ENCODE peak calls at places on chromosomes 12 and 14, in eight cellular contexts. One of them, this sample, is unnamed.

GRCh38 chr14:58815781-58816297 is 178.1 kb downstream of the DACT1 start:
- DNase-seq in astrocyte of the spinal cord: no peak
- DNase-seq in left ventricle myocardium inferior: no peak
- DNase-seq in heart left ventricle: no peak
- DNase-seq in NCI-H1436 treated with DMSO at 0.1 percent for 48 hours: no peak
- DNase-seq in activated CD4-positive, alpha-beta T cell treated with anti-CD3 and anti-CD28 coated beads, Interleukin-2, amount 50 U/mL, for 1 hour: no peak
- DNase-seq in activated CD8-positive, alpha-beta T cell treated with anti-CD3 and anti-CD28 coated beads, Interleukin-2, amount 10 ng/mL, durations not matched to agents 7 days and 5 days: no peak
- DNase-seq in T-helper 2 cell: no peak
- DNase-seq in this sample: no peak

GRCh38 chr14:22824711-22825359 is 4.9 kb upstream of the MRPL52 start:
- DNase-seq in astrocyte of the spinal cord: peak
- DNase-seq in left ventricle myocardium inferior: no peak
- DNase-seq in heart left ventricle: no peak
- DNase-seq in NCI-H1436 treated with DMSO at 0.1 percent for 48 hours: no peak
- DNase-seq in activated CD4-positive, alpha-beta T cell treated with anti-CD3 and anti-CD28 coated beads, Interleukin-2, amount 50 U/mL, for 1 hour: no peak
- DNase-seq in activated CD8-positive, alpha-beta T cell treated with anti-CD3 and anti-CD28 coated beads, Interleukin-2, amount 10 ng/mL, durations not matched to agents 7 days and 5 days: no peak
- DNase-seq in T-helper 2 cell: no peak
- DNase-seq in this sample: peak

GRCh38 chr12:111074965-111075364 is 154.6 kb upstream of the MYL2 start:
- DNase-seq in astrocyte of the spinal cord: no peak
- DNase-seq in left ventricle myocardium inferior: no peak
- DNase-seq in heart left ventricle: no peak
- DNase-seq in NCI-H1436 treated with DMSO at 0.1 percent for 48 hours: no peak
- DNase-seq in activated CD4-positive, alpha-beta T cell treated with anti-CD3 and anti-CD28 coated beads, Interleukin-2, amount 50 U/mL, for 1 hour: no peak
- DNase-seq in activated CD8-positive, alpha-beta T cell treated with anti-CD3 and anti-CD28 coated beads, Interleukin-2, amount 10 ng/mL, durations not matched to agents 7 days and 5 days: no peak
- DNase-seq in T-helper 2 cell: no peak
- DNase-seq in this sample: no peak

GRCh38 chr14:78029471-78030372 is 140.5 kb upstream of the NRXN3 start:
- DNase-seq in astrocyte of the spinal cord: no peak
- DNase-seq in left ventricle myocardium inferior: no peak
- DNase-seq in heart left ventricle: no peak
- DNase-seq in NCI-H1436 treated with DMSO at 0.1 percent for 48 hours: peak
- DNase-seq in activated CD4-positive, alpha-beta T cell treated with anti-CD3 and anti-CD28 coated beads, Interleukin-2, amount 50 U/mL, for 1 hour: no peak
- DNase-seq in activated CD8-positive, alpha-beta T cell treated with anti-CD3 and anti-CD28 coated beads, Interleukin-2, amount 10 ng/mL, durations not matched to agents 7 days and 5 days: no peak
- DNase-seq in T-helper 2 cell: no peak
- DNase-seq in this sample: no peak

GRCh38 chr14:96225745-96226151 is 21.1 kb downstream of the BDKRB2 start:
- DNase-seq in astrocyte of the spinal cord: no peak
- DNase-seq in left ventricle myocardium inferior: peak
- DNase-seq in heart left ventricle: peak
- DNase-seq in NCI-H1436 treated with DMSO at 0.1 percent for 48 hours: no peak
- DNase-seq in activated CD4-positive, alpha-beta T cell treated with anti-CD3 and anti-CD28 coated beads, Interleukin-2, amount 50 U/mL, for 1 hour: no peak
- DNase-seq in activated CD8-positive, alpha-beta T cell treated with anti-CD3 and anti-CD28 coated beads, Interleukin-2, amount 10 ng/mL, durations not matched to agents 7 days and 5 days: no peak
- DNase-seq in T-helper 2 cell: no peak
- DNase-seq in this sample: no peak

GRCh38 chr12:4355843-4356327 is 23.6 kb downstream of the FGF23 start:
- DNase-seq in astrocyte of the spinal cord: peak
- DNase-seq in left ventricle myocardium inferior: no peak
- DNase-seq in heart left ventricle: peak
- DNase-seq in NCI-H1436 treated with DMSO at 0.1 percent for 48 hours: no peak
- DNase-seq in activated CD4-positive, alpha-beta T cell treated with anti-CD3 and anti-CD28 coated beads, Interleukin-2, amount 50 U/mL, for 1 hour: peak
- DNase-seq in activated CD8-positive, alpha-beta T cell treated with anti-CD3 and anti-CD28 coated beads, Interleukin-2, amount 10 ng/mL, durations not matched to agents 7 days and 5 days: peak
- DNase-seq in T-helper 2 cell: no peak
- DNase-seq in this sample: no peak

GRCh38 chr12:128138125-128138524 is 128.8 kb upstream of the TMEM132C start:
- DNase-seq in astrocyte of the spinal cord: no peak
- DNase-seq in left ventricle myocardium inferior: no peak
- DNase-seq in heart left ventricle: no peak
- DNase-seq in NCI-H1436 treated with DMSO at 0.1 percent for 48 hours: no peak
- DNase-seq in activated CD4-positive, alpha-beta T cell treated with anti-CD3 and anti-CD28 coated beads, Interleukin-2, amount 50 U/mL, for 1 hour: no peak
- DNase-seq in activated CD8-positive, alpha-beta T cell treated with anti-CD3 and anti-CD28 coated beads, Interleukin-2, amount 10 ng/mL, durations not matched to agents 7 days and 5 days: no peak
- DNase-seq in T-helper 2 cell: no peak
- DNase-seq in this sample: no peak

GRCh38 chr12:28253175-28253641 is 63.0 kb downstream of the CCDC91 start:
- DNase-seq in astrocyte of the spinal cord: peak
- DNase-seq in left ventricle myocardium inferior: no peak
- DNase-seq in heart left ventricle: no peak
- DNase-seq in NCI-H1436 treated with DMSO at 0.1 percent for 48 hours: no peak
- DNase-seq in activated CD4-positive, alpha-beta T cell treated with anti-CD3 and anti-CD28 coated beads, Interleukin-2, amount 50 U/mL, for 1 hour: no peak
- DNase-seq in activated CD8-positive, alpha-beta T cell treated with anti-CD3 and anti-CD28 coated beads, Interleukin-2, amount 10 ng/mL, durations not matched to agents 7 days and 5 days: peak
- DNase-seq in T-helper 2 cell: peak
- DNase-seq in this sample: no peak

GRCh38 chr14:54230645-54231044 is 166.2 kb upstream of the CDKN3 start:
- DNase-seq in astrocyte of the spinal cord: no peak
- DNase-seq in left ventricle myocardium inferior: no peak
- DNase-seq in heart left ventricle: no peak
- DNase-seq in NCI-H1436 treated with DMSO at 0.1 percent for 48 hours: no peak
- DNase-seq in activated CD4-positive, alpha-beta T cell treated with anti-CD3 and anti-CD28 coated beads, Interleukin-2, amount 50 U/mL, for 1 hour: no peak
- DNase-seq in activated CD8-positive, alpha-beta T cell treated with anti-CD3 and anti-CD28 coated beads, Interleukin-2, amount 10 ng/mL, durations not matched to agents 7 days and 5 days: no peak
- DNase-seq in T-helper 2 cell: no peak
- DNase-seq in this sample: no peak

GRCh38 chr12:19245656-19246055 is 116.1 kb downstream of the PLEKHA5 start:
- DNase-seq in astrocyte of the spinal cord: no peak
- DNase-seq in left ventricle myocardium inferior: no peak
- DNase-seq in heart left ventricle: no peak
- DNase-seq in NCI-H1436 treated with DMSO at 0.1 percent for 48 hours: no peak
- DNase-seq in activated CD4-positive, alpha-beta T cell treated with anti-CD3 and anti-CD28 coated beads, Interleukin-2, amount 50 U/mL, for 1 hour: no peak
- DNase-seq in activated CD8-positive, alpha-beta T cell treated with anti-CD3 and anti-CD28 coated beads, Interleukin-2, amount 10 ng/mL, durations not matched to agents 7 days and 5 days: no peak
- DNase-seq in T-helper 2 cell: no peak
- DNase-seq in this sample: no peak

GRCh38 chr12:21165048-21165447 is 34.1 kb downstream of the SLCO1B1 start:
- DNase-seq in astrocyte of the spinal cord: no peak
- DNase-seq in left ventricle myocardium inferior: no peak
- DNase-seq in heart left ventricle: no peak
- DNase-seq in NCI-H1436 treated with DMSO at 0.1 percent for 48 hours: no peak
- DNase-seq in activated CD4-positive, alpha-beta T cell treated with anti-CD3 and anti-CD28 coated beads, Interleukin-2, amount 50 U/mL, for 1 hour: no peak
- DNase-seq in activated CD8-positive, alpha-beta T cell treated with anti-CD3 and anti-CD28 coated beads, Interleukin-2, amount 10 ng/mL, durations not matched to agents 7 days and 5 days: no peak
- DNase-seq in T-helper 2 cell: no peak
- DNase-seq in this sample: no peak

GRCh38 chr12:118059645-118060275 is 1.2 kb downstream of the WSB2 start:
- DNase-seq in astrocyte of the spinal cord: peak
- DNase-seq in left ventricle myocardium inferior: no peak
- DNase-seq in heart left ventricle: no peak
- DNase-seq in NCI-H1436 treated with DMSO at 0.1 percent for 48 hours: no peak
- DNase-seq in activated CD4-positive, alpha-beta T cell treated with anti-CD3 and anti-CD28 coated beads, Interleukin-2, amount 50 U/mL, for 1 hour: no peak
- DNase-seq in activated CD8-positive, alpha-beta T cell treated with anti-CD3 and anti-CD28 coated beads, Interleukin-2, amount 10 ng/mL, durations not matched to agents 7 days and 5 days: no peak
- DNase-seq in T-helper 2 cell: no peak
- DNase-seq in this sample: no peak

GRCh38 chr14:50023671-50024490 is 92.5 kb downstream of the VCPKMT start:
- DNase-seq in astrocyte of the spinal cord: peak
- DNase-seq in left ventricle myocardium inferior: no peak
- DNase-seq in heart left ventricle: no peak
- DNase-seq in NCI-H1436 treated with DMSO at 0.1 percent for 48 hours: no peak
- DNase-seq in activated CD4-positive, alpha-beta T cell treated with anti-CD3 and anti-CD28 coated beads, Interleukin-2, amount 50 U/mL, for 1 hour: no peak
- DNase-seq in activated CD8-positive, alpha-beta T cell treated with anti-CD3 and anti-CD28 coated beads, Interleukin-2, amount 10 ng/mL, durations not matched to agents 7 days and 5 days: no peak
- DNase-seq in T-helper 2 cell: no peak
- DNase-seq in this sample: peak

GRCh38 chr12:95385246-95385645 is 88.7 kb upstream of the METAP2 start:
- DNase-seq in astrocyte of the spinal cord: peak
- DNase-seq in left ventricle myocardium inferior: peak
- DNase-seq in heart left ventricle: no peak
- DNase-seq in NCI-H1436 treated with DMSO at 0.1 percent for 48 hours: no peak
- DNase-seq in activated CD4-positive, alpha-beta T cell treated with anti-CD3 and anti-CD28 coated beads, Interleukin-2, amount 50 U/mL, for 1 hour: no peak
- DNase-seq in activated CD8-positive, alpha-beta T cell treated with anti-CD3 and anti-CD28 coated beads, Interleukin-2, amount 10 ng/mL, durations not matched to agents 7 days and 5 days: no peak
- DNase-seq in T-helper 2 cell: no peak
- DNase-seq in this sample: peak

GRCh38 chr14:68364823-68365222 is 428.0 kb downstream of the ZFP36L1 start:
- DNase-seq in astrocyte of the spinal cord: no peak
- DNase-seq in left ventricle myocardium inferior: no peak
- DNase-seq in heart left ventricle: no peak
- DNase-seq in NCI-H1436 treated with DMSO at 0.1 percent for 48 hours: no peak
- DNase-seq in activated CD4-positive, alpha-beta T cell treated with anti-CD3 and anti-CD28 coated beads, Interleukin-2, amount 50 U/mL, for 1 hour: no peak
- DNase-seq in activated CD8-positive, alpha-beta T cell treated with anti-CD3 and anti-CD28 coated beads, Interleukin-2, amount 10 ng/mL, durations not matched to agents 7 days and 5 days: no peak
- DNase-seq in T-helper 2 cell: no peak
- DNase-seq in this sample: no peak

GRCh38 chr12:69910739-69911138 is 85.7 kb downstream of the MYRFL start:
- DNase-seq in astrocyte of the spinal cord: no peak
- DNase-seq in left ventricle myocardium inferior: no peak
- DNase-seq in heart left ventricle: no peak
- DNase-seq in NCI-H1436 treated with DMSO at 0.1 percent for 48 hours: no peak
- DNase-seq in activated CD4-positive, alpha-beta T cell treated with anti-CD3 and anti-CD28 coated beads, Interleukin-2, amount 50 U/mL, for 1 hour: no peak
- DNase-seq in activated CD8-positive, alpha-beta T cell treated with anti-CD3 and anti-CD28 coated beads, Interleukin-2, amount 10 ng/mL, durations not matched to agents 7 days and 5 days: no peak
- DNase-seq in T-helper 2 cell: no peak
- DNase-seq in this sample: no peak

GRCh38 chr14:60648934-60649814 is at the start of gene SIX1:
- DNase-seq in astrocyte of the spinal cord: peak
- DNase-seq in left ventricle myocardium inferior: peak
- DNase-seq in heart left ventricle: peak
- DNase-seq in NCI-H1436 treated with DMSO at 0.1 percent for 48 hours: peak
- DNase-seq in activated CD4-positive, alpha-beta T cell treated with anti-CD3 and anti-CD28 coated beads, Interleukin-2, amount 50 U/mL, for 1 hour: no peak
- DNase-seq in activated CD8-positive, alpha-beta T cell treated with anti-CD3 and anti-CD28 coated beads, Interleukin-2, amount 10 ng/mL, durations not matched to agents 7 days and 5 days: peak
- DNase-seq in T-helper 2 cell: no peak
- DNase-seq in this sample: no peak

GRCh38 chr12:3820122-3820521 is 53.1 kb downstream of the PARP11 start:
- DNase-seq in astrocyte of the spinal cord: peak
- DNase-seq in left ventricle myocardium inferior: no peak
- DNase-seq in heart left ventricle: no peak
- DNase-seq in NCI-H1436 treated with DMSO at 0.1 percent for 48 hours: no peak
- DNase-seq in activated CD4-positive, alpha-beta T cell treated with anti-CD3 and anti-CD28 coated beads, Interleukin-2, amount 50 U/mL, for 1 hour: no peak
- DNase-seq in activated CD8-positive, alpha-beta T cell treated with anti-CD3 and anti-CD28 coated beads, Interleukin-2, amount 10 ng/mL, durations not matched to agents 7 days and 5 days: no peak
- DNase-seq in T-helper 2 cell: no peak
- DNase-seq in this sample: no peak

GRCh38 chr14:50230601-50231474 is 540 bp downstream of the SOS2 start:
- DNase-seq in astrocyte of the spinal cord: peak
- DNase-seq in left ventricle myocardium inferior: peak
- DNase-seq in heart left ventricle: peak
- DNase-seq in NCI-H1436 treated with DMSO at 0.1 percent for 48 hours: no peak
- DNase-seq in activated CD4-positive, alpha-beta T cell treated with anti-CD3 and anti-CD28 coated beads, Interleukin-2, amount 50 U/mL, for 1 hour: peak
- DNase-seq in activated CD8-positive, alpha-beta T cell treated with anti-CD3 and anti-CD28 coated beads, Interleukin-2, amount 10 ng/mL, durations not matched to agents 7 days and 5 days: peak
- DNase-seq in T-helper 2 cell: peak
- DNase-seq in this sample: peak

GRCh38 chr14:105365681-105366080 is 32.7 kb upstream of the TEX22 start:
- DNase-seq in astrocyte of the spinal cord: no peak
- DNase-seq in left ventricle myocardium inferior: no peak
- DNase-seq in heart left ventricle: no peak
- DNase-seq in NCI-H1436 treated with DMSO at 0.1 percent for 48 hours: no peak
- DNase-seq in activated CD4-positive, alpha-beta T cell treated with anti-CD3 and anti-CD28 coated beads, Interleukin-2, amount 50 U/mL, for 1 hour: no peak
- DNase-seq in activated CD8-positive, alpha-beta T cell treated with anti-CD3 and anti-CD28 coated beads, Interleukin-2, amount 10 ng/mL, durations not matched to agents 7 days and 5 days: no peak
- DNase-seq in T-helper 2 cell: no peak
- DNase-seq in this sample: no peak

GRCh38 chr12:57655541-57656240 is 22.7 kb upstream of the B4GALNT1 start:
- DNase-seq in astrocyte of the spinal cord: no peak
- DNase-seq in left ventricle myocardium inferior: no peak
- DNase-seq in heart left ventricle: no peak
- DNase-seq in NCI-H1436 treated with DMSO at 0.1 percent for 48 hours: no peak
- DNase-seq in activated CD4-positive, alpha-beta T cell treated with anti-CD3 and anti-CD28 coated beads, Interleukin-2, amount 50 U/mL, for 1 hour: no peak
- DNase-seq in activated CD8-positive, alpha-beta T cell treated with anti-CD3 and anti-CD28 coated beads, Interleukin-2, amount 10 ng/mL, durations not matched to agents 7 days and 5 days: no peak
- DNase-seq in T-helper 2 cell: no peak
- DNase-seq in this sample: no peak

GRCh38 chr14:65109357-65109756 is 7.0 kb upstream of the MAX start:
- DNase-seq in astrocyte of the spinal cord: no peak
- DNase-seq in left ventricle myocardium inferior: no peak
- DNase-seq in heart left ventricle: no peak
- DNase-seq in NCI-H1436 treated with DMSO at 0.1 percent for 48 hours: no peak
- DNase-seq in activated CD4-positive, alpha-beta T cell treated with anti-CD3 and anti-CD28 coated beads, Interleukin-2, amount 50 U/mL, for 1 hour: no peak
- DNase-seq in activated CD8-positive, alpha-beta T cell treated with anti-CD3 and anti-CD28 coated beads, Interleukin-2, amount 10 ng/mL, durations not matched to agents 7 days and 5 days: no peak
- DNase-seq in T-helper 2 cell: no peak
- DNase-seq in this sample: no peak